ENCODE peak calls at places on chromosomes 13 and 19, in seven cellular contexts. One of them, this sample, is unnamed.

GRCh38 chr13:112901951-112902651 is 66.9 kb upstream of the MCF2L start:
- DNase-seq in uterus: no peak
- DNase-seq in ascending aorta: no peak
- DNase-seq in breast epithelium: peak; percentile 75
- DNase-seq in CD8-positive, alpha-beta T cell: no peak
- DNase-seq in prostate gland: peak; percentile 52
- DNase-seq in thyroid gland: peak; percentile 89
- DNase-seq in this sample: peak; percentile 8

GRCh38 chr19:8592231-8593009 is 15.2 kb upstream of the MYO1F start:
- DNase-seq in uterus: peak; percentile 99
- DNase-seq in ascending aorta: peak; percentile 95
- DNase-seq in breast epithelium: peak; percentile 97
- DNase-seq in CD8-positive, alpha-beta T cell: peak; percentile 94
- DNase-seq in prostate gland: peak; percentile 77
- DNase-seq in thyroid gland: peak; percentile 75
- DNase-seq in this sample: peak; percentile 96

GRCh38 chr19:3783660-3784584 is 2.3 kb downstream of the MATK start:
- DNase-seq in uterus: no peak
- DNase-seq in ascending aorta: no peak
- DNase-seq in breast epithelium: no peak
- DNase-seq in CD8-positive, alpha-beta T cell: peak; percentile 46
- DNase-seq in prostate gland: no peak
- DNase-seq in thyroid gland: no peak
- DNase-seq in this sample: no peak

GRCh38 chr13:110639935-110640334 is 24.6 kb downstream of the NAXD start:
- DNase-seq in uterus: no peak
- DNase-seq in ascending aorta: no peak
- DNase-seq in breast epithelium: no peak
- DNase-seq in CD8-positive, alpha-beta T cell: no peak
- DNase-seq in prostate gland: no peak
- DNase-seq in thyroid gland: no peak
- DNase-seq in this sample: peak; percentile 49

GRCh38 chr19:30076751-30077670 is 135.0 kb downstream of the URI1 start:
- DNase-seq in uterus: no peak
- DNase-seq in ascending aorta: no peak
- DNase-seq in breast epithelium: no peak
- DNase-seq in CD8-positive, alpha-beta T cell: no peak
- DNase-seq in prostate gland: no peak
- DNase-seq in thyroid gland: no peak
- DNase-seq in this sample: no peak

GRCh38 chr13:42114278-42114677 is 65.8 kb downstream of the DGKH start:
- DNase-seq in uterus: no peak
- DNase-seq in ascending aorta: no peak
- DNase-seq in breast epithelium: no peak
- DNase-seq in CD8-positive, alpha-beta T cell: no peak
- DNase-seq in prostate gland: no peak
- DNase-seq in thyroid gland: peak; percentile 30
- DNase-seq in this sample: no peak

GRCh38 chr19:4457654-4458406 is at the start of gene UBXN6:
- DNase-seq in uterus: peak; percentile 97
- DNase-seq in ascending aorta: peak; percentile 88
- DNase-seq in breast epithelium: peak; percentile 97
- DNase-seq in CD8-positive, alpha-beta T cell: peak; percentile 97
- DNase-seq in prostate gland: peak; percentile 99
- DNase-seq in thyroid gland: peak; percentile 99
- DNase-seq in this sample: peak; percentile 97

GRCh38 chr13:23558675-23559536 is 11.3 kb upstream of the TNFRSF19 start:
- DNase-seq in uterus: peak; percentile 62
- DNase-seq in ascending aorta: no peak
- DNase-seq in breast epithelium: peak; percentile 60
- DNase-seq in CD8-positive, alpha-beta T cell: no peak
- DNase-seq in prostate gland: peak; percentile 66
- DNase-seq in thyroid gland: peak; percentile 66
- DNase-seq in this sample: peak; percentile 50

GRCh38 chr19:33904681-33905080 is 108.0 kb downstream of the KCTD15 start:
- DNase-seq in uterus: no peak
- DNase-seq in ascending aorta: no peak
- DNase-seq in breast epithelium: peak; percentile 48
- DNase-seq in CD8-positive, alpha-beta T cell: no peak
- DNase-seq in prostate gland: peak; percentile 29
- DNase-seq in thyroid gland: peak; percentile 27
- DNase-seq in this sample: no peak

GRCh38 chr13:67125681-67126080 is 104.5 kb downstream of the PCDH9 start:
- DNase-seq in uterus: no peak
- DNase-seq in ascending aorta: no peak
- DNase-seq in breast epithelium: no peak
- DNase-seq in CD8-positive, alpha-beta T cell: no peak
- DNase-seq in prostate gland: no peak
- DNase-seq in thyroid gland: no peak
- DNase-seq in this sample: no peak

GRCh38 chr19:3404324-3405260 is 38.2 kb downstream of the NFIC start:
- DNase-seq in uterus: peak; percentile 91
- DNase-seq in ascending aorta: peak; percentile 55
- DNase-seq in breast epithelium: peak; percentile 91
- DNase-seq in CD8-positive, alpha-beta T cell: no peak
- DNase-seq in prostate gland: peak; percentile 86
- DNase-seq in thyroid gland: peak; percentile 88
- DNase-seq in this sample: peak; percentile 93

GRCh38 chr13:87820221-87820620 is 149.1 kb downstream of the SLITRK5 start:
- DNase-seq in uterus: no peak
- DNase-seq in ascending aorta: no peak
- DNase-seq in breast epithelium: no peak
- DNase-seq in CD8-positive, alpha-beta T cell: no peak
- DNase-seq in prostate gland: no peak
- DNase-seq in thyroid gland: no peak
- DNase-seq in this sample: no peak

GRCh38 chr19:15869109-15869555 is 28.7 kb downstream of the CYP4F2 start:
- DNase-seq in uterus: no peak
- DNase-seq in ascending aorta: no peak
- DNase-seq in breast epithelium: peak; percentile 26
- DNase-seq in CD8-positive, alpha-beta T cell: peak; percentile 48
- DNase-seq in prostate gland: peak; percentile 79
- DNase-seq in thyroid gland: peak; percentile 2
- DNase-seq in this sample: no peak

GRCh38 chr19:30371960-30372824 is at the start of gene ZNF536:
- DNase-seq in uterus: no peak
- DNase-seq in ascending aorta: no peak
- DNase-seq in breast epithelium: no peak
- DNase-seq in CD8-positive, alpha-beta T cell: no peak
- DNase-seq in prostate gland: no peak
- DNase-seq in thyroid gland: peak; percentile 23
- DNase-seq in this sample: no peak

GRCh38 chr19:33294058-33294798 is 8.1 kb downstream of the CEBPA start:
- DNase-seq in uterus: no peak
- DNase-seq in ascending aorta: no peak
- DNase-seq in breast epithelium: no peak
- DNase-seq in CD8-positive, alpha-beta T cell: no peak
- DNase-seq in prostate gland: no peak
- DNase-seq in thyroid gland: no peak
- DNase-seq in this sample: peak; percentile 5

GRCh38 chr19:6587998-6588507 is 2.9 kb downstream of the CD70 start:
- DNase-seq in uterus: no peak
- DNase-seq in ascending aorta: no peak
- DNase-seq in breast epithelium: no peak
- DNase-seq in CD8-positive, alpha-beta T cell: no peak
- DNase-seq in prostate gland: no peak
- DNase-seq in thyroid gland: no peak
- DNase-seq in this sample: no peak

GRCh38 chr19:7751157-7751783 is 3.9 kb upstream of the CD209 start:
- DNase-seq in uterus: no peak
- DNase-seq in ascending aorta: no peak
- DNase-seq in breast epithelium: no peak
- DNase-seq in CD8-positive, alpha-beta T cell: peak; percentile 32
- DNase-seq in prostate gland: no peak
- DNase-seq in thyroid gland: no peak
- DNase-seq in this sample: no peak

GRCh38 chr13:98834254-98834960 is 81.9 kb upstream of the SLC15A1 start:
- DNase-seq in uterus: no peak
- DNase-seq in ascending aorta: no peak
- DNase-seq in breast epithelium: no peak
- DNase-seq in CD8-positive, alpha-beta T cell: no peak
- DNase-seq in prostate gland: no peak
- DNase-seq in thyroid gland: no peak
- DNase-seq in this sample: no peak

GRCh38 chr19:42495663-42496062 is 32.6 kb downstream of the CEACAM1 start:
- DNase-seq in uterus: no peak
- DNase-seq in ascending aorta: no peak
- DNase-seq in breast epithelium: no peak
- DNase-seq in CD8-positive, alpha-beta T cell: no peak
- DNase-seq in prostate gland: no peak
- DNase-seq in thyroid gland: no peak
- DNase-seq in this sample: no peak

GRCh38 chr19:34452671-34453253 is 24.6 kb downstream of the UBA2 start:
- DNase-seq in uterus: no peak
- DNase-seq in ascending aorta: no peak
- DNase-seq in breast epithelium: no peak
- DNase-seq in CD8-positive, alpha-beta T cell: no peak
- DNase-seq in prostate gland: no peak
- DNase-seq in thyroid gland: no peak
- DNase-seq in this sample: no peak

GRCh38 chr19:2315818-2316353 is 7.9 kb upstream of the LINGO3 start:
- DNase-seq in uterus: no peak
- DNase-seq in ascending aorta: peak; percentile 50
- DNase-seq in breast epithelium: no peak
- DNase-seq in CD8-positive, alpha-beta T cell: peak; percentile 29
- DNase-seq in prostate gland: peak; percentile 25
- DNase-seq in thyroid gland: peak; percentile 49
- DNase-seq in this sample: peak; percentile 64

GRCh38 chr13:113915786-113916329 is 52.0 kb upstream of the GAS6 start:
- DNase-seq in uterus: peak; percentile 10
- DNase-seq in ascending aorta: no peak
- DNase-seq in breast epithelium: peak; percentile 13
- DNase-seq in CD8-positive, alpha-beta T cell: peak; percentile 0
- DNase-seq in prostate gland: peak; percentile 2
- DNase-seq in thyroid gland: no peak
- DNase-seq in this sample: peak; percentile 7

GRCh38 chr13:55572408-55572807 is 1568.3 kb upstream of the PRR20A start:
- DNase-seq in uterus: no peak
- DNase-seq in ascending aorta: no peak
- DNase-seq in breast epithelium: no peak
- DNase-seq in CD8-positive, alpha-beta T cell: no peak
- DNase-seq in prostate gland: no peak
- DNase-seq in thyroid gland: no peak
- DNase-seq in this sample: no peak

GRCh38 chr13:84844473-84844872 is 954.7 kb downstream of the SLITRK6 start:
- DNase-seq in uterus: no peak
- DNase-seq in ascending aorta: no peak
- DNase-seq in breast epithelium: no peak
- DNase-seq in CD8-positive, alpha-beta T cell: no peak
- DNase-seq in prostate gland: no peak
- DNase-seq in thyroid gland: no peak
- DNase-seq in this sample: no peak

GRCh38 chr13:79483302-79483701 is 2.3 kb downstream of the NDFIP2 start:
- DNase-seq in uterus: no peak
- DNase-seq in ascending aorta: no peak
- DNase-seq in breast epithelium: no peak
- DNase-seq in CD8-positive, alpha-beta T cell: no peak
- DNase-seq in prostate gland: no peak
- DNase-seq in thyroid gland: no peak
- DNase-seq in this sample: no peak

GRCh38 chr19:31730270-31730669 is 381.0 kb upstream of the TSHZ3 start:
- DNase-seq in uterus: no peak
- DNase-seq in ascending aorta: no peak
- DNase-seq in breast epithelium: no peak
- DNase-seq in CD8-positive, alpha-beta T cell: no peak
- DNase-seq in prostate gland: no peak
- DNase-seq in thyroid gland: no peak
- DNase-seq in this sample: no peak

GRCh38 chr19:31727536-31727935 is 378.3 kb upstream of the TSHZ3 start:
- DNase-seq in uterus: no peak
- DNase-seq in ascending aorta: no peak
- DNase-seq in breast epithelium: no peak
- DNase-seq in CD8-positive, alpha-beta T cell: no peak
- DNase-seq in prostate gland: no peak
- DNase-seq in thyroid gland: no peak
- DNase-seq in this sample: no peak

GRCh38 chr19:31725051-31725450 is 375.8 kb upstream of the TSHZ3 start:
- DNase-seq in uterus: no peak
- DNase-seq in ascending aorta: no peak
- DNase-seq in breast epithelium: no peak
- DNase-seq in CD8-positive, alpha-beta T cell: no peak
- DNase-seq in prostate gland: no peak
- DNase-seq in thyroid gland: no peak
- DNase-seq in this sample: no peak
- H3K27ac ChIP-seq in uterus: no peak overlapping the region
- H3K27ac ChIP-seq in ascending aorta: no peak overlapping the region
- H3K27ac ChIP-seq in breast epithelium: no peak overlapping the region
- H3K27ac ChIP-seq in CD8-positive, alpha-beta T cell: no peak overlapping the region
- H3K27ac ChIP-seq in prostate gland: no peak overlapping the region
- H3K27ac ChIP-seq in thyroid gland: no peak overlapping the region
- H3K27ac ChIP-seq in this sample: peak overlapping the region; percentile 45

DNA sequence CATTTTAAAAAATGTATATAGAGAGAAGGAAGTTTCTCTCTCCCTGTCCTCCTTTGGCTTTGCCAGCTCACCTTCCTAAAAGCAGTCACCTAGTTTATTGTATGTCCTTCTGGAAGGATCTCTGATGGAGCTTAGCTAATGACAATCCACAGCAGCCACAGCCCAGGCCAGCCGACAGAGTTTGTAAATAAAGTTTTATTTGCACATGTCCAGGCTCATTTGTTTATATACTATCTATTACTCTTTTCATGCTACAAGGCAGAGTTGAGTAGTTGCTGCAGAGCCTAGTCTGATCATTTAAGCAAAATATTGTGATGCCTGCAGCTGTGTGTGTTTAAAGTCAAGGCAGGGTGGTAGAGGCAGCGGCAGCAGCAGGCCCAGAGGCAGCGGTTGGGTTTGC is 32.7 kb downstream of the NKPD1 start:
- DNase-seq in uterus: no peak
- DNase-seq in ascending aorta: no peak
- DNase-seq in breast epithelium: no peak
- DNase-seq in CD8-positive, alpha-beta T cell: no peak
- DNase-seq in prostate gland: no peak
- DNase-seq in thyroid gland: no peak
- DNase-seq in this sample: no peak
- H3K27ac ChIP-seq in uterus: no peak overlapping the region
- H3K27ac ChIP-seq in ascending aorta: no peak overlapping the region
- H3K27ac ChIP-seq in breast epithelium: no peak overlapping the region
- H3K27ac ChIP-seq in CD8-positive, alpha-beta T cell: no peak overlapping the region
- H3K27ac ChIP-seq in prostate gland: no peak overlapping the region
- H3K27ac ChIP-seq in thyroid gland: no peak overlapping the region
- H3K27ac ChIP-seq in this sample: no peak overlapping the region

GRCh38 chr19:46718157-46718933 is 1.4 kb upstream of the PRKD2 start:
- DNase-seq in uterus: no peak
- DNase-seq in ascending aorta: no peak
- DNase-seq in breast epithelium: no peak
- DNase-seq in CD8-positive, alpha-beta T cell: peak; percentile 69
- DNase-seq in prostate gland: no peak
- DNase-seq in thyroid gland: no peak
- DNase-seq in this sample: no peak
- H3K27ac ChIP-seq in uterus: peak overlapping the region; percentile 92
- H3K27ac ChIP-seq in ascending aorta: peak overlapping the region; percentile 89
- H3K27ac ChIP-seq in breast epithelium: peak overlapping the region; percentile 91
- H3K27ac ChIP-seq in CD8-positive, alpha-beta T cell: peak overlapping the region; percentile 77
- H3K27ac ChIP-seq in prostate gland: peak overlapping the region; percentile 95
- H3K27ac ChIP-seq in thyroid gland: peak overlapping the region; percentile 96
- H3K27ac ChIP-seq in this sample: peak overlapping the region; percentile 85

DNA sequence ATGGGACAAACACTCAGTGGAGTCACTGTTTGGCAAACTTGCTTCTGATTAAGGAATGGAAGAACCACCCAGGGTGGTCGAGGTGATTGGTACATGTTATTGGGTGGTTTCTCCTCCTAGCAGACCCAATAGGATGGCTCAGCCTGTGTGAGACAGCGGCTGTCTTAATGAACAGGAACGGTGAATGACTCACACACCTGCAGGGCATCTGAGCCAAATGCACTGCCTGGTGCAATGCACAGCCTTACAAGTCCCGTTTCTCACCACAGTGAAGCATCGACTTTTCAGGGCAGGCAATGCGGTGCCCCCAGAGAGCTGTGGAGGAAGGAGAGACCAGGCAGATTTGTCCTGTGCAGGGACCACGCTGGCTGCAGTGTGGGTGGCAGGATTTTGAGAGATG is 238.5 kb downstream of the FGF9 start:
- DNase-seq in uterus: no peak
- DNase-seq in ascending aorta: no peak
- DNase-seq in breast epithelium: no peak
- DNase-seq in CD8-positive, alpha-beta T cell: no peak
- DNase-seq in prostate gland: no peak
- DNase-seq in thyroid gland: no peak
- DNase-seq in this sample: no peak
- H3K27ac ChIP-seq in uterus: no peak overlapping the region
- H3K27ac ChIP-seq in ascending aorta: no peak overlapping the region
- H3K27ac ChIP-seq in breast epithelium: no peak overlapping the region
- H3K27ac ChIP-seq in CD8-positive, alpha-beta T cell: no peak overlapping the region
- H3K27ac ChIP-seq in prostate gland: no peak overlapping the region
- H3K27ac ChIP-seq in thyroid gland: no peak overlapping the region
- H3K27ac ChIP-seq in this sample: no peak overlapping the region